ENCODE peak calls at places on chromosomes 12 and 14, in nine cellular contexts. G is NCI-H460; R is NCI-H2171; D is colonic mucosa; T is frontal cortex; Z is activated CD4-positive, alpha-beta T cell treated with anti-CD3 and anti-CD28 coated beads, Interleukin-2, amount 10 ng/mL, durations not matched to agents 24 days and 14 days; K is activated CD4-positive, CD25-positive, alpha-beta regulatory T cell; Q is NCI-H1092; V is SW 1271. E is an unnamed sample.
A peak's percentile ranks its signal among the peaks of the same experiment; 100 is the strongest.

GRCh38 chr14:93017341-93017797 is 94.4 kb downstream of the CHGA start:
- DNase-seq in G (no peak), R (no peak), D (no peak), T (no peak), Z (no peak), K (no peak), Q (no peak), V (no peak), E (no peak)

GRCh38 chr14:50559990-50560928 is at the start of gene ATL1:
- DNase-seq in G (peak; percentile 50), R (peak; percentile 83), D (peak; percentile 63), T (peak; percentile 73), Z (peak; percentile 83), K (peak; percentile 7), Q (peak; percentile 79), V (no peak), E (peak; percentile 51)

GRCh38 chr12:53820907-53821306 is 69.1 kb upstream of the CISTR start:
- DNase-seq in G (no peak), R (no peak), D (no peak), T (no peak), Z (no peak), K (no peak), Q (no peak), V (no peak), E (no peak)

GRCh38 chr12:107759410-107759809 is 1.5 kb downstream of the PRDM4 start:
- DNase-seq in G (peak; percentile 27), R (no peak), D (peak; percentile 81), T (no peak), Z (peak; percentile 73), K (no peak), Q (no peak), V (no peak), E (peak; percentile 21)

GRCh38 chr12:51028811-51029146 is 2.6 kb upstream of the SLC11A2 start:
- DNase-seq in G (no peak), R (no peak), D (no peak), T (no peak), Z (no peak), K (no peak), Q (no peak), V (no peak), E (peak; percentile 18)

GRCh38 chr14:23434488-23435219 is 806 bp downstream of the MYH7 start:
- DNase-seq in G (no peak), R (no peak), D (no peak), T (no peak), Z (no peak), K (no peak), Q (no peak), V (no peak), E (no peak)

GRCh38 chr14:22084393-22085281 is 411.0 kb upstream of the OR4E1 start:
- DNase-seq in G (peak; percentile 59), R (peak; percentile 82), D (peak; percentile 30), T (no peak), Z (peak; percentile 77), K (no peak), Q (peak; percentile 0), V (peak; percentile 21), E (peak; percentile 20)

GRCh38 chr14:44149597-44149996 is 357.5 kb downstream of the FSCB start:
- DNase-seq in G (peak; percentile 28), R (peak; percentile 31), D (no peak), T (no peak), Z (no peak), K (no peak), Q (peak; percentile 70), V (peak; percentile 6), E (peak; percentile 1)

GRCh38 chr12:46134205-46134811 is 134.5 kb downstream of the SLC38A1 start:
- DNase-seq in G (no peak), R (no peak), D (no peak), T (no peak), Z (no peak), K (no peak), Q (no peak), V (no peak), E (no peak)

GRCh38 chr12:92921877-92922276 is 7.2 kb downstream of the EEA1 start:
- DNase-seq in G (no peak), R (no peak), D (no peak), T (no peak), Z (no peak), K (no peak), Q (no peak), V (no peak), E (no peak)

GRCh38 chr12:80655751-80656150 is 51.7 kb upstream of the MYF6 start:
- DNase-seq in G (no peak), R (no peak), D (no peak), T (no peak), Z (no peak), K (no peak), Q (no peak), V (no peak), E (no peak)

GRCh38 chr12:1799882-1800645 is 20.3 kb upstream of the LRTM2 start:
- DNase-seq in G (no peak), R (no peak), D (no peak), T (no peak), Z (no peak), K (no peak), Q (no peak), V (no peak), E (no peak)

GRCh38 chr12:77087427-77087826 is 22.1 kb upstream of the E2F7 start:
- DNase-seq in G (no peak), R (no peak), D (no peak), T (no peak), Z (no peak), K (no peak), Q (no peak), V (no peak), E (no peak)

GRCh38 chr12:128073937-128074336 is 193.0 kb upstream of the TMEM132C start:
- DNase-seq in G (no peak), R (no peak), D (peak; percentile 5), T (no peak), Z (no peak), K (no peak), Q (no peak), V (no peak), E (no peak)

GRCh38 chr12:123431951-123432886 is 4.3 kb downstream of the RILPL2 start:
- DNase-seq in G (no peak), R (no peak), D (no peak), T (no peak), Z (peak; percentile 75), K (no peak), Q (no peak), V (no peak), E (no peak)

GRCh38 chr12:109951751-109952150 is 44.4 kb downstream of the GIT2 start:
- DNase-seq in G (no peak), R (no peak), D (no peak), T (no peak), Z (no peak), K (no peak), Q (no peak), V (no peak), E (peak; percentile 86)

GRCh38 chr14:100836961-100837811 is 11.3 kb downstream of the MEG3 start:
- DNase-seq in G (no peak), R (no peak), D (no peak), T (no peak), Z (no peak), K (no peak), Q (no peak), V (no peak), E (no peak)

GRCh38 chr14:93759781-93760307 is 28.4 kb downstream of the PRIMA1 start:
- DNase-seq in G (no peak), R (peak; percentile 57), D (peak; percentile 23), T (no peak), Z (no peak), K (no peak), Q (no peak), V (no peak), E (no peak)

GRCh38 chr14:56490379-56490778 is 89.2 kb upstream of the TMEM260 start:
- DNase-seq in G (peak; percentile 48), R (peak; percentile 50), D (no peak), T (no peak), Z (no peak), K (no peak), Q (peak; percentile 30), V (no peak), E (peak; percentile 9)

E was measured in Calu3.